ENCODE peak calls at places on chromosomes 7 and 10, in four cellular contexts. H is stomach, B is GM10248, Y is RWPE1. F is an unnamed sample.

GRCh38 chr7:129951076-129952011 is 1.4 kb downstream of the UBE2H start:
- DNase-seq in H (no peak), B (no peak), Y (no peak), F (no peak)

GRCh38 chr7:127487381-127487780 is 94.9 kb upstream of the ZNF800 start:
- DNase-seq in H (no peak), Y (no peak), B (no peak), F (no peak)

GRCh38 chr10:128050937-128051336 is 75.3 kb downstream of the MKI67 start:
- DNase-seq in Y (peak), H (no peak), B (no peak), F (no peak)

GRCh38 chr7:108684629-108685028 is 115.0 kb downstream of the DNAJB9 start:
- DNase-seq in H (no peak), Y (peak), B (no peak), F (no peak)

GRCh38 chr7:24896031-24896433 is 83.9 kb downstream of the OSBPL3 start:
- DNase-seq in B (peak), H (no peak), Y (no peak), F (peak)

GRCh38 chr7:41449694-41450093 is 253.2 kb downstream of the INHBA start:
- DNase-seq in H (no peak), Y (no peak), B (no peak), F (no peak)

GRCh38 chr10:62433181-62433692 is 59.1 kb downstream of the ZNF365 start:
- DNase-seq in Y (peak), B (peak), H (no peak), F (peak)

GRCh38 chr7:52500796-52501195 is 534.6 kb upstream of the POM121L12 start:
- DNase-seq in H (no peak), Y (peak), B (no peak), F (no peak)

GRCh38 chr10:89643431-89643811 is 1.6 kb downstream of the PANK1 start:
- DNase-seq in Y (no peak), H (no peak), B (no peak), F (no peak)

GRCh38 chr10:89644967-89645741 is at the start of gene PANK1:
- DNase-seq in Y (peak), B (peak), H (peak), F (peak)

GRCh38 chr10:89645742-89646172 is 715 bp upstream of the PANK1 start:
- DNase-seq in B (no peak), Y (no peak), H (no peak), F (no peak)

GRCh38 chr10:89644691-89644966 is 413 bp downstream of the PANK1 start:
- DNase-seq in H (no peak), Y (no peak), B (peak), F (no peak)

GRCh38 chr10:89643812-89644690 is 991 bp downstream of the PANK1 start:
- DNase-seq in H (peak), Y (peak), B (peak), F (peak)
- TF ChIP-seq CTCF in H (no peak), Y (no peak), B (no peak), F (no peak)

GRCh38 chr7:154676422-154677073 is 326.4 kb downstream of the PAXIP1 start:
- DNase-seq in H (peak), B (no peak), Y (no peak), F (no peak)
- TF ChIP-seq CTCF in H (no peak), B (no peak), Y (no peak), F (no peak)

GRCh38 chr10:23523251-23523650 is 84.4 kb downstream of the OTUD1 start:
- DNase-seq in B (no peak), Y (no peak), H (no peak), F (no peak)
- TF ChIP-seq CTCF in B (no peak), Y (no peak), H (no peak), F (no peak)

GRCh38 chr10:119199231-119199992 is 8.0 kb upstream of the GRK5 start:
- DNase-seq in Y (peak), B (peak), H (peak), F (peak)
- TF ChIP-seq CTCF in Y (peak), B (peak), H (peak), F (peak)

DNA sequence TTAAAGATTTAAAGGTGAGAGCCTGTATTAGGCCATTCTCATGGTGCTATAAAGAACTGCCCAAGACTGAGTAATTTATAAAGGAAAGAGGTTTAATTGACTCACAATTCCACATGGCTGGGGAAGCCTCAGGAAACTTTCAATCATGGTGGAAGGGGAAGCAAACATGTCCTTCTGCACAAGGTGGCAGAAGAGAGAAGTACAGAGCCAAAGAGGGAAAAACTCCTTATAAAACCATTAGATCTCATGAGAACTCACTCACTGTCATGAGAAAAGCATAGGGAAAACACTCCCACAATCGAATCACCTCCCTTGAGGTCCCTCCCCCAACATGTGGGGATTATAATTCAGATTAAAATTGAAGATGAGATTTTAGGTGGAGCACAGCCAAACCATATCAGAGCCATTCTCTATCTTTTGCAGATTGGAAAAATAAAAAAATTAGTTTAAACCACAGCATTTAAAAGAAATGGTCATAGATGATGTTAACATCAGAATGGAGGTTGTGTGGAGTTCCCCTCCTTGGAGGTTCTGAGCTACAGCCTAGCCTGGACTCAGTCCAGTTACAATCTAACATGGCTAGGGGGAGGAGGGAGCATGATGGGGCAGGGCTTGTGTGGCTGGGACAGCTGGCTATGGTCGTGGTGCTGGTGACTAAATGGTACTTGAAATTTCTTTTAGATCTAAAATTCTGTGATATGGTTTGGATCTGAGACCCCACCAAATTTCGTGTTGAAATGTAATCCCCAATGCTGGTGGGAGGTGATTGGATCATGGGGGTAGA is 33.1 kb downstream of the GSTO2 start:
- DNase-seq in H (no peak), Y (no peak), B (no peak), F (no peak)
- TF ChIP-seq CTCF in H (no peak), Y (no peak), B (no peak), F (no peak)

DNA sequence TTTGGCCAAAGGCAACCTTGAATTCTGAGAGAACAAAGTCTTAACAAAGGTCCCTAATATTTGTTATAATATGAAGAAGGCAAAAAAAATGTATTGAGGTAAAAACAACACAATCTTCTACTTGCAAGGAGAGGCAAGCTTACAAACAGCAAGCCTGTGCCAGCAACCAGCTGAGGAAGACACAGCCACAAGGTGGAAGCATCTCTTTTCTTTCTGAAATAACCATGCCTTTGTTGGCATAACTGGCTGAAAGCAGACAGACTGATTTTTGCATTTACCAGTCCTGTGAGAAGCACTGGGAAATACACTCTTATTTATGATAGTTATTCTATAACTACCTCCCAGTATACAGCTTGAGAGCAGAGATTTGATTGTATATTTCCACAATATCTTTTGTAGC is 292.0 kb downstream of the PHTF2 start:
- DNase-seq in H (no peak), Y (no peak), B (no peak), F (no peak)
- TF ChIP-seq CTCF in H (no peak), Y (no peak), B (no peak), F (no peak)

GRCh38 chr7:50309130-50309478 is 4.6 kb downstream of the IKZF1 start:
- DNase-seq in Y (no peak), B (no peak), H (no peak), F (no peak)

GRCh38 chr7:50308301-50309129 is 4.0 kb downstream of the IKZF1 start:
- DNase-seq in H (no peak), B (no peak), Y (no peak), F (no peak)

GRCh38 chr7:50305697-50306300 is 1.3 kb downstream of the IKZF1 start:
- DNase-seq in B (no peak), Y (no peak), H (no peak), F (no peak)

GRCh38 chr7:50306491-50307367 is 2.2 kb downstream of the IKZF1 start:
- DNase-seq in Y (no peak), H (no peak), B (no peak), F (no peak)

DNA sequence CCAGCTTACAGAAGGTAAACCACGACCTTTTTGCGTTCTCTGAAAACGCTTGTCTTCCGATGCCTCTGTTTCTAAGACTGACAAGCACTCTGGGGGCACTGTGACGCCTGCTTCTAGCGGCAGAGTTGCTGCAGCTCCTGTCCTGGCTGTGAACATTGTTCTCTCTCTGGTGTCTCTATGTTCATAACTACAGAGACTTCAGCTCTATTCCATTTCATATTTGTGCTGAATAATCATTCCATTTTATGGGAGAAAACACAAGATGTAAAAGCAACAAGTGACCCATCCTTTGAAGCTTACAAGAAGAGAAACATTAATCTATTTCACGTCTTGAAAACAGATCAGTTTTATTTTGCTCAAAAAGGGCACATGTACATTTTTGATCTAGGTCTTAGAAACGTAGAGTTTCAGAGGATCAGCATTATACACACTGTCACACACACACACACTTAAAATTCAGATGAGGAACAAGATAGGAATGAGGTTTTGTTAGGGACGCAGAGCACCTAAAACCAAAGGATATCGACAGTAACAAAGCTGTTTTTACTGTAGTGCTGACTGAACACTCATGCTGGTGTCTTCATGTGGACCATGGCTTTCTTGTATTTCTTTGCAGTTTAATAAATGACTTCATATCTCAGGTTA is 3.0 kb downstream of the IKZF1 start:
- DNase-seq in B (no peak), H (no peak), Y (no peak), F (peak)
- TF ChIP-seq CTCF in B (no peak), H (no peak), Y (no peak), F (no peak)

GRCh38 chr7:144454256-144455039 is 51.0 kb upstream of the NOBOX start:
- DNase-seq in H (no peak), B (no peak), Y (no peak), F (no peak)
- TF ChIP-seq CTCF in H (no peak), B (no peak), Y (peak), F (no peak)